ENCODE peak calls at places on chromosome 3, in four cellular contexts. N is breast epithelium, D is lower lobe of right lung, K is neuronal stem cell. W is an unnamed sample.

GRCh38 chr3:59469948-59470723 is 420.3 kb upstream of the CFAP20DC start:
- DNase-seq in K (no peak), N (no peak), D (no peak), W (no peak)

GRCh38 chr3:138195491-138195890 is 8.4 kb downstream of the ARMC8 start:
- DNase-seq in N (no peak), D (no peak), K (no peak), W (no peak)

GRCh38 chr3:196998966-196999760 is 30.5 kb downstream of the MELTF start:
- DNase-seq in N (no peak), K (no peak), D (no peak), W (no peak)

GRCh38 chr3:46545695-46546630 is 20.1 kb downstream of the LRRC2 start:
- DNase-seq in K (no peak), D (no peak), N (no peak), W (no peak)

GRCh38 chr3:4570840-4571621 is 77.9 kb downstream of the ITPR1 start:
- DNase-seq in D (no peak), K (no peak), N (no peak), W (no peak)

GRCh38 chr3:16377847-16378302 is 112.9 kb downstream of the OXNAD1 start:
- DNase-seq in D (no peak), K (no peak), N (no peak), W (no peak)

GRCh38 chr3:130516645-130517512 is at the start of gene COL6A6:
- DNase-seq in D (no peak), N (no peak), K (no peak), W (peak; percentile 69)

GRCh38 chr3:88195951-88196434 is 46.2 kb downstream of the C3orf38 start:
- DNase-seq in D (no peak), K (no peak), N (no peak), W (no peak)

GRCh38 chr3:24963762-24964625 is 464.1 kb upstream of the RARB start:
- DNase-seq in N (no peak), K (peak; percentile 12), D (no peak), W (no peak)

GRCh38 chr3:161474691-161475090 is 21.9 kb upstream of the OTOL1 start:
- DNase-seq in D (no peak), K (no peak), N (no peak), W (no peak)

GRCh38 chr3:105979961-105980360 is 111.1 kb upstream of the CBLB start:
- DNase-seq in N (no peak), D (no peak), K (no peak), W (no peak)

GRCh38 chr3:160676547-160677303 is at the start of gene ARL14:
- DNase-seq in N (no peak), K (no peak), D (no peak), W (no peak)

DNA sequence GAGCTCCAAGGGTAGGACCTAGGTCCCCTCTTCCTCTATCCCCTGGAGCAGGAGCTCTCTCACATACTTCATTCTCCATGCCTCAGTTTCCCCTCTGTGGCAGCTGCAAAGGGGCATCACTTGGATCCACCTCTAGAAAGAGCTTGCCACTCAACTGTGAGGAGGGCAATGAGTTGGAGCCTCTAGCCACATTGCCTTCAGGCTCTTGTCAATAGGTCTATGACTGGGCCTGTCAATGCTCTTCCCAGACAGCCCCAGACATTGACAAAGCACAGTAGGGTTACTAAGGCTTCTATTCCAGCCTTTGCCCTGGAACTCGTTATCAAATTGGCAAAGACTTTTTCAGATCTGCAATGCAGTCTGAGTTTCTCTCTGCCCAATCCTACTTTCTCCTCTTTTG is 4.4 kb upstream of the VIPR1 start:
- DNase-seq in D (no peak), K (no peak), N (no peak), W (peak; percentile 11)
- H3K27ac ChIP-seq in D (no peak overlapping the region), K (no peak overlapping the region), N (no peak overlapping the region), W (no peak overlapping the region)

DNA sequence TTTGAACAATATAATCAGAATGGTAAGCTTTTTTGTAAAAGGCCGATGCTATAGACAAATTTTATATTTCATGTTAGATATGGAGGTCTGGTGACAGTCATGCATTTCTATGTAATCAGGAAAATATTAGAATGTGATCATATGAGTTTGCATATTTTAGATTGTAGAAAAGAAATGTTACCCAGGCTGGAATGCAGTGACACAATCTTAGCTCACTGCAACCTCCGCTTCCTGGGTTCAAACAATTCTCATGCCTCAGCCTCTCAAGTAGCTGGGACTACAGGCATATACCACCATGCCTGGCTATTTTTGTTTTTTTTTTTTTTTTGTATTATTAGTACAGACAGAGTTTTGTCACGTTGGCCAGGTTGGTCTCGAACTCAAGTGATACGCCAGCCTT is 152.0 kb downstream of the LMLN start:
- DNase-seq in K (no peak), D (no peak), N (no peak), W (no peak)
- H3K9me3 ChIP-seq in K (peaks cover 3% of the 10 kb centered on the region), D (no peaks in the 10 kb centered on the region), N (no peaks in the 10 kb centered on the region), W (no peaks in the 10 kb centered on the region)

DNA sequence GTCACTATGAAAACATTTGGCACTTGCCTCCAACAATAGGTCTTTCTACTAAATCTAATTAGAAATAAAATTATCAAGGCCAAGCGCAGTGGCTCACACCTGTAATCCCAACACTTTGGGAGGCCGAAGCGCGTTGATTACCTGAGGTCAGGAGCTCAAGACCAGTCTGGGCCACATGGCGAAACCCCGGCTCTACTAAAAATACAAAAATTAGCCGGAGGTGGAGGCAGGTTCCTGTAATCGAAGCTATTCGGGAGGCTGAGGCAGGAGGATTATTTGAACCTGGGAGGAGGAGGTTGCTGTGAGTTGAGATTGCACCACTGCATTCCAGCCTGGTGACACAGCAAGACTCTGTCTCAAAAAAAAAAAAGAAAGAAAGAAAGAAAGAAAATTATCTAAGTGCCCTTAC is 1.6 kb upstream of the PLD1 start:
- DNase-seq in D (no peak), K (no peak), N (no peak), W (no peak)
- H3K27ac ChIP-seq in D (peak overlapping the region; percentile 87), K (no peak overlapping the region), N (peak overlapping the region; percentile 71), W (peak overlapping the region; percentile 96)

GRCh38 chr3:75886971-75887526 is 101.7 kb upstream of the ZNF717 start:
- DNase-seq in N (no peak), K (no peak), D (no peak), W (no peak)
- H3K9me3 ChIP-seq in N (peaks cover 5% of the 10 kb centered on the region), K (no peaks in the 10 kb centered on the region), D (no peaks in the 10 kb centered on the region), W (no peaks in the 10 kb centered on the region)

DNA sequence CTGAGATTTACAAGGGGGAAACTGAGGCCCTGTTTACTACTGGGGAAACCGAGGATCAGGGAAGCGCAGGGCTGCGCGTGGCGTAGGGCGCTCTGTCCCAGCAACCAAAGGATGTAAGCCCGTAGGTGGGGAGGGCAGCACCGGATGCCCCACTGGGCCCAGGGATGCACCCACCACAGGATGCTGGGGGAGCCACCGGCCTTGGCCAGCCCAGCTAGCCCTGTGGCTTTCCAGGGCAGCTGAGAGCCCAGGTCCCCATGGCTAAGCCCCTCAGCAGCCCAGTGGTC is 33.4 kb downstream of the RPN1 start:
- DNase-seq in N (no peak), D (no peak), K (no peak), W (no peak)
- H3K27ac ChIP-seq in N (peak overlapping the region; percentile 93), D (peak overlapping the region; percentile 85), K (peak overlapping the region; percentile 62), W (peak overlapping the region; percentile 84)

DNA sequence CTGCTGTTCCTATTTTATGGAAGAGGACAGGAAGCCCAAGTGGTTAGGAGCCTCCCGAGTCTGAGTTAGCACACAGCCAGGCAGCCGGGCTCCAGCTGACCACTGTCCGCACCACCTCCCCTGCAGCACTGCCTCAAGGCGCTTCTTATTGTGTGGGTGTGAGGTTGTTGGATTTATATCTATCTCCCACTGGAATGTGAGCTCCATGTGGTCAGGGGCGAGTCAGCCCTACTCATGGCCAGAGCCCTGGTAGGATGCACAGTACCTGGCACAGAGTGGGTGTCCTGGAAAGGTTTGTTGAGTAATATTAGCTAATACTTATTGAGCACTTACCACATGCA is 9.7 kb upstream of the FBLN2 start:
- DNase-seq in D (no peak), N (no peak), K (no peak), W (peak; percentile 64)
- H3K9me3 ChIP-seq in D (peaks cover 6% of the 10 kb centered on the region), N (no peaks in the 10 kb centered on the region), K (peaks cover 4% of the 10 kb centered on the region), W (peaks cover 3% of the 10 kb centered on the region)